ENCODE peak calls at places on chromosomes 12 and 14, in five cellular contexts. T, G, R, I and B are unnamed samples.

GRCh38 chr14:73762375-73762822 is 48.2 kb upstream of the PNMA1 start:
- DNase-seq in I (no peak), G (no peak), R (no peak), T (peak; percentile 51), B (no peak)

GRCh38 chr12:111656016-111656415 is 29.7 kb downstream of the BRAP start:
- DNase-seq in G (no peak), R (no peak), I (no peak), T (no peak), B (no peak)

GRCh38 chr14:99636487-99636886 is 8.4 kb upstream of the HHIPL1 start:
- DNase-seq in R (no peak), G (no peak), T (no peak), I (no peak), B (no peak)

GRCh38 chr14:54652188-54652889 is 85.4 kb downstream of the SAMD4A start:
- DNase-seq in I (peak; percentile 89), R (peak; percentile 74), T (peak; percentile 94), G (peak; percentile 89), B (peak; percentile 76)

GRCh38 chr14:34888186-34888585 is 13.0 kb upstream of the BAZ1A start:
- DNase-seq in G (no peak), T (no peak), R (no peak), I (no peak), B (no peak)

GRCh38 chr12:13000616-13000934 is 510 bp upstream of the HEBP1 start:
- DNase-seq in T (peak; percentile 45), R (no peak), I (no peak), G (no peak), B (no peak)

GRCh38 chr14:37584211-37585100 is 10.6 kb downstream of the FOXA1 start:
- DNase-seq in I (no peak), G (no peak), R (peak; percentile 61), T (no peak), B (no peak)

GRCh38 chr12:45128637-45129036 is 77.7 kb upstream of the DBX2 start:
- DNase-seq in R (no peak), T (no peak), G (no peak), I (no peak), B (no peak)

GRCh38 chr12:132118876-132119275 is 25.2 kb downstream of the DDX51 start:
- DNase-seq in R (no peak), T (no peak), I (no peak), G (no peak), B (no peak)

GRCh38 chr12:119447618-119448017 is 113.1 kb downstream of the CCDC60 start:
- DNase-seq in G (no peak), R (no peak), I (no peak), T (no peak), B (no peak)

GRCh38 chr12:119440961-119441360 is 106.4 kb downstream of the CCDC60 start:
- DNase-seq in G (no peak), I (no peak), T (no peak), R (no peak), B (no peak)

GRCh38 chr12:119446459-119446858 is 111.9 kb downstream of the CCDC60 start:
- DNase-seq in G (no peak), T (peak; percentile 44), R (no peak), I (no peak), B (no peak)

GRCh38 chr12:119448737-119449136 is 114.2 kb downstream of the CCDC60 start:
- DNase-seq in T (no peak), I (no peak), G (no peak), R (no peak), B (no peak)

DNA sequence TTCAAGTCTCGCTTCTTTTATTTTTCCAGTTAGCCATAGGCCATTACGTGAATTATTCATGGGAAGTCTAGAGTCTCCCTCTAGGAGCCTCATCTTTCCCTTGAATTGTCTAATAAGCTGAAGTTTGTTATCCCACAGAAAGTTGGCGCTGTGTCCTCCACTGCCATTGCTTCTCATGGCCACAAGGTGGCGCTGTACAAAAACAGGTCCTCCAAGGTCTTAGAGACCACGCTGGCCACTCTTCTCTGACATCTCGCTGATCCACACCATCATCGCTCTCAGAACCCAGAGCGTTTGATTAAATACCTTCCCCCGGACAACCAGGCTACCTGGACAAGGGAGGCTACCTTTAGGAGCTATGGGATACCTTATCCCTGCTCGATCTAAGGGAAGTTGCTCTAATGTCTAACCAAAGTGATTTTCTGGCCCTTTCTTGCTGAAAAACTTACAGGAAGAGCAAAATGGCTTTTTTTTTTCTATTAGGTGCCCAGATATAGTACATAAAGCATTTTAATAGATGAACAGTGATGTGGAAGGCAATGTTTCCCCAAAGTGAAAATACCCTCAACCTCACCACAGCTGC is 110.0 kb downstream of the CCDC60 start:
- DNase-seq in R (peak; percentile 38), I (peak; percentile 12), T (peak; percentile 85), G (peak; percentile 13), B (peak; percentile 61)
- H3K4me3 ChIP-seq in R (no peak overlapping the region), I (no peak overlapping the region), T (no peak overlapping the region), G (no peak overlapping the region), B (no peak overlapping the region)

GRCh38 chr12:49703647-49704137 is 3.5 kb downstream of the FMNL3 start:
- DNase-seq in G (no peak), T (no peak), R (no peak), I (peak; percentile 15), B (peak; percentile 48)

GRCh38 chr12:49706351-49707126 is 666 bp downstream of the FMNL3 start:
- DNase-seq in G (peak; percentile 41), T (no peak), R (peak; percentile 26), I (peak; percentile 37), B (peak; percentile 38)

GRCh38 chr12:49707127-49707811 is at the start of gene FMNL3:
- DNase-seq in I (peak; percentile 98), T (peak; percentile 95), R (peak; percentile 99), G (peak; percentile 99), B (peak; percentile 99)

GRCh38 chr12:49707812-49708147 is 575 bp upstream of the FMNL3 start:
- DNase-seq in G (no peak), T (no peak), I (no peak), R (no peak), B (no peak)

DNA sequence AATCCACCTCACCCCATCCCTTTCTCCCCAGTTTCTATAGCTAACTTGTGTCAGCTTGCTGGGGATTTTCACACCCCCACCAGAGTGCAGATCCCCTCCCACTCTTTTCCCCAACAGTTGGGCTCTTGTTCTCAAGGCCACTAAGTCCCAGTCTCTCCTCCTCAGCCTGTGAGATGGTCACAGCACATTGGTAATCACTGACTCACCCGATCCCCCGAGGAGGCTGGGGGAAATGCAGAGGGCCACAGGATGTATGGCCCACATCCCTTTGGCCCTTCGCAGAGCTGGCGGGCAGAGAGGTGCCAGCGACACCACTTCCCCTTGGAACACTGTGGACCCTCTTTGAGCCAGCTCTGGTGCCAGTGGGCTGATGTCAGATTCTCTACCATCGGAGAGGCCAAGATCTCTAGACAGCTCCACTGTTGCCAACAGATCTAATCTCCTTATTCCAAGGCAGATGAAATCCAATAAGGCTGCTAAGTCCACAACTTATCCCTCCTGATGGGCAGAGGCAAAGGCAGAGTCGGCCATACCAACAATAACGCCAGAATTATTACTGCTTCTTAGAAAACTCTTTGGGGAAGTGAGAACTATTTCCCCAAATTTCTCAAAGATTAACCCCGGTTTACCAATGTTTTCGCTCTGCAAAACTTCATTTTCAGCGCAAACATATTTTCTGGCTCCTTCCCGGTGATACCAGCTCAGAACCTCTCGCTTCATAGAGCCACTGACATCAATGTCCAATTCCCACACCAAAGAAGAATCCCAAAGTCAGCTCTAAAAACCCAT is 1.5 kb downstream of the FMNL3 start:
- DNase-seq in R (no peak), I (peak; percentile 44), G (no peak), T (no peak), B (peak; percentile 40)
- TF ChIP-seq POLR2A in R (no peak), I (no peak), G (no peak), T (no peak), B (no peak)

GRCh38 chr12:47828008-47828966 is 8.6 kb upstream of the HDAC7 start:
- DNase-seq in T (no peak), G (no peak), R (no peak), I (no peak), B (peak; percentile 34)

GRCh38 chr12:47833591-47834012 is 13.9 kb upstream of the HDAC7 start:
- DNase-seq in G (no peak), T (no peak), R (no peak), I (no peak), B (no peak)

GRCh38 chr12:47832263-47832933 is 12.7 kb upstream of the HDAC7 start:
- DNase-seq in G (no peak), I (no peak), T (no peak), R (no peak), B (peak; percentile 69)

GRCh38 chr12:47828967-47829482 is 9.3 kb upstream of the HDAC7 start:
- DNase-seq in G (peak; percentile 92), T (peak; percentile 60), R (peak; percentile 82), I (peak; percentile 88), B (no peak)

GRCh38 chr12:47829584-47829983 is 9.9 kb upstream of the HDAC7 start:
- DNase-seq in G (no peak), I (no peak), T (no peak), R (no peak), B (no peak)
- H3K4me1 ChIP-seq in G (peaks cover under 1% of the 10 kb centered on the region), I (peaks cover 40% of the 10 kb centered on the region), T (peaks cover 38% of the 10 kb centered on the region), R (peaks cover 41% of the 10 kb centered on the region), B (peaks cover 12% of the 10 kb centered on the region)

GRCh38 chr14:90758028-90758889 is 58.0 kb downstream of the TTC7B start:
- DNase-seq in I (peak; percentile 92), R (peak; percentile 95), G (peak; percentile 95), T (peak; percentile 91), B (peak; percentile 96)
- H3K4me3 ChIP-seq in I (peak overlapping the region; percentile 58), R (peak overlapping the region; percentile 49), G (peak overlapping the region; percentile 56), T (peak overlapping the region; percentile 51), B (peak overlapping the region; percentile 34)

DNA sequence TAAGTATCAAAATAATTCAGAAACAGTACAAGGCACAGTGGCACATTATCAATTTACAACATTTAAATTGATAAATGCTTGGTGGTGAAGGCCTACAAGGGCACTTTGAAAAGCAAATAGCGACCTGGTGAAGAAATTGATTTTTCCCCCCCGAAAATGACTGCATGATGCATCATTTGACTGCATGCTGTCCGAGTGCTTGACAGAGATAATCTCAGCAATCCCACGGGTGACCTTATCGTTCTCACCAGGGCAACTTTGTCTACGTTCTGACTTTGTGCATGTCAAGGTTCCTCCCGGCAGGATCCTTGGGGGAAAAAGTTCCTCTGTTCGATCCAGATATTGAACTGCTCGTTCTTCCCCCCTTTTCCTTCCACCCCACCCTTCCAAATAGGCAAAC is 384.8 kb downstream of the EGLN3 start:
- DNase-seq in T (no peak), R (no peak), G (no peak), I (no peak), B (no peak)
- TF ChIP-seq POLR2A in T (no peak), R (no peak), G (no peak), I (no peak), B (no peak)